ENCODE peak calls at places on chromosome X, in six cellular contexts. R, A, S, E, I and J are unnamed samples.
A peak's percentile ranks its signal among the peaks of the same experiment; 100 is the strongest.

GRCh38 chrX:9357500-9358139 is 107.2 kb upstream of the TBL1X start:
- DNase-seq in R (no peak), A (no peak), S (no peak), E (no peak), I (no peak), J (no peak)

GRCh38 chrX:10677490-10677889 is 57.1 kb upstream of the MID1 start:
- DNase-seq in R (no peak), A (no peak), S (no peak), E (no peak), I (no peak), J (no peak)

GRCh38 chrX:70592091-70592490 is 147.5 kb downstream of the DLG3 start:
- DNase-seq in R (no peak), A (no peak), S (no peak), E (peak; percentile 26), I (no peak), J (no peak)

GRCh38 chrX:133215747-133216146 is 2.4 kb downstream of the TFDP3 start:
- DNase-seq in R (no peak), A (no peak), S (peak; percentile 8), E (no peak), I (no peak), J (peak; percentile 9)

GRCh38 chrX:31608651-31609050 is 536.8 kb upstream of the FTHL17 start:
- DNase-seq in R (no peak), A (no peak), S (no peak), E (no peak), I (no peak), J (no peak)

GRCh38 chrX:132559101-132559500 is 70.3 kb upstream of the MBNL3 start:
- DNase-seq in R (no peak), A (no peak), S (peak; percentile 33), E (no peak), I (no peak), J (no peak)

GRCh38 chrX:8730812-8731578 is 942 bp downstream of the ANOS1 start:
- DNase-seq in R (no peak), A (no peak), S (no peak), E (no peak), I (no peak), J (no peak)

GRCh38 chrX:49155243-49155899 is 7.2 kb upstream of the MAGIX start:
- DNase-seq in R (no peak), A (peak; percentile 63), S (no peak), E (peak; percentile 62), I (no peak), J (peak; percentile 67)

GRCh38 chrX:50594788-50595187 is 124.2 kb upstream of the DGKK start:
- DNase-seq in R (no peak), A (no peak), S (no peak), E (no peak), I (peak; percentile 57), J (peak; percentile 80)

GRCh38 chrX:55489315-55490009 is at the start of gene USP51:
- DNase-seq in R (peak; percentile 16), A (peak; percentile 28), S (no peak), E (no peak), I (no peak), J (peak; percentile 35)

GRCh38 chrX:1355131-1355799 is 18.7 kb downstream of the IL3RA start:
- DNase-seq in R (no peak), A (no peak), S (no peak), E (no peak), I (no peak), J (no peak)

GRCh38 chrX:2897311-2897689 is 31.8 kb downstream of the ARSD start:
- DNase-seq in R (no peak), A (no peak), S (no peak), E (no peak), I (no peak), J (no peak)

GRCh38 chrX:109714340-109714958 is 18.6 kb downstream of the ACSL4 start:
- DNase-seq in R (no peak), A (no peak), S (no peak), E (peak; percentile 15), I (no peak), J (no peak)

GRCh38 chrX:53312946-53313745 is 31.8 kb upstream of the IQSEC2 start:
- DNase-seq in R (peak; percentile 17), A (peak; percentile 62), S (peak; percentile 13), E (peak; percentile 10), I (no peak), J (no peak)

GRCh38 chrX:78024349-78025108 is 55.1 kb upstream of the PGAM4 start:
- DNase-seq in R (no peak), A (peak; percentile 32), S (peak; percentile 45), E (peak; percentile 43), I (no peak), J (no peak)

GRCh38 chrX:120790552-120790951 is 85.1 kb downstream of the CT47B1 start:
- DNase-seq in R (no peak), A (no peak), S (no peak), E (no peak), I (no peak), J (no peak)

GRCh38 chrX:8731579-8732395 is at the start of gene ANOS1:
- DNase-seq in R (no peak), A (no peak), S (no peak), E (no peak), I (no peak), J (peak; percentile 68)

GRCh38 chrX:1462110-1462509 is 9.4 kb upstream of the ASMTL start:
- DNase-seq in R (no peak), A (no peak), S (no peak), E (no peak), I (no peak), J (no peak)

GRCh38 chrX:1511829-1512228 is 25.2 kb downstream of the P2RY8 start:
- DNase-seq in R (no peak), A (no peak), S (no peak), E (no peak), I (no peak), J (no peak)

GRCh38 chrX:136819026-136819425 is 38.3 kb upstream of the ARHGEF6 start:
- DNase-seq in R (no peak), A (no peak), S (no peak), E (no peak), I (no peak), J (no peak)

GRCh38 chrX:43562372-43562771 is 93.7 kb upstream of the MAOA start:
- DNase-seq in R (no peak), A (no peak), S (no peak), E (no peak), I (no peak), J (no peak)

GRCh38 chrX:140949231-140949630 is 53.2 kb upstream of the SPANXB1 start:
- DNase-seq in R (no peak), A (no peak), S (no peak), E (no peak), I (no peak), J (no peak)

GRCh38 chrX:145533534-145533933 is 284.1 kb upstream of the SLITRK2 start:
- DNase-seq in R (no peak), A (no peak), S (no peak), E (no peak), I (no peak), J (no peak)

GRCh38 chrX:154043003-154043402 is 23.3 kb upstream of the IRAK1 start:
- DNase-seq in R (no peak), A (no peak), S (no peak), E (no peak), I (no peak), J (no peak)

GRCh38 chrX:44344194-44344593 is 722 bp upstream of the EFHC2 start:
- DNase-seq in R (no peak), A (peak; percentile 62), S (no peak), E (no peak), I (no peak), J (no peak)

GRCh38 chrX:107442914-107443527 is 6.4 kb upstream of the FRMPD3 start:
- DNase-seq in R (no peak), A (no peak), S (no peak), E (no peak), I (no peak), J (no peak)

GRCh38 chrX:46580613-46581012 is 7.0 kb downstream of the CHST7 start:
- DNase-seq in R (no peak), A (no peak), S (no peak), E (no peak), I (no peak), J (no peak)

GRCh38 chrX:130770615-130771014 is 132.4 kb downstream of the ENOX2 start:
- DNase-seq in R (no peak), A (no peak), S (no peak), E (peak; percentile 6), I (no peak), J (no peak)
- H3K9ac ChIP-seq in R (no peak overlapping the region), A (no peak overlapping the region), S (no peak overlapping the region), E (no peak overlapping the region), I (no peak overlapping the region), J (no peak overlapping the region)

DNA sequence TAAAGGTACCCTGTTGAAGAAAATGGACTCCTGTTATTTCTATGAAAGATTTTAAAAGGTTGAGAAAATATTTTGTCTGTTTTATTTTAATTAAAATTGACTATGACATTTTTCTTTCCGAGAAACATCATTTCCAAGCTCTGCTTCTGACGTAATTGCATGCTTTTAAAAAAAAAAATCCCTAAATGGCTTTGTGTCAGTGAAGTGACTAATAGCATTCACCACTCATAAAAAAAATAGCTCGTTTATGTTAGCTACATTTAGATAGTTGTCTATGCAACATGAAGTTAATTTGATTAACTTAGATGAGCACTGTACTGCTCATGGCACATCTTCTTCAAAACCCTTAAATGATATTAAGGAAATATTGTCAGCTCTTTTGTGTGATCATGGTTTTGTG is 105.1 kb upstream of the KLHL13 start:
- DNase-seq in R (no peak), A (no peak), S (no peak), E (no peak), I (no peak), J (no peak)
- TF ChIP-seq ZNF274 in R (no peak), A (no peak), S (no peak), E (no peak), I (no peak), J (no peak)

DNA sequence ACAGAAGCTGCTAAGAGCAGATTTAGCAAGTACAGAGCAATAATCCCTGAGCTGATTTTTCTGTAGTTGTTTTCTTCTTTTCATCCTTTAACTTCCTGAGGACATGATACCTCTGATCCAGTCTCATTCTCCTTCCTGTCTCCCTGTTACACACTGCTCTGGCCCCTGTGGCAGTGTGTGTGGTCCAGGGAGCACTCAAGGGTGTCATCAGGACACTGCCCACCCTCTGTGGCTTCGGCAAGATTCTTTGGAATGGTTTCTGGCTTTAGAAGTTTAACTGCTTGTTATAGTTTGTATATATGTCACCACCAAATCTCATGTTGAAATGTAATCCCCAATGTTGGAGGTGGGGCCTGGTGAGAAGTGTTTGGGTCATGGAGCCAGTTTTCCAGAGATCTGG is 637.3 kb downstream of the BCOR start:
- DNase-seq in R (no peak), A (no peak), S (no peak), E (no peak), I (no peak), J (no peak)
- H3K9ac ChIP-seq in R (no peak overlapping the region), A (no peak overlapping the region), S (no peak overlapping the region), E (no peak overlapping the region), I (no peak overlapping the region), J (no peak overlapping the region)

GRCh38 chrX:148601034-148601433 is 100.6 kb downstream of the AFF2 start:
- DNase-seq in R (no peak), A (no peak), S (no peak), E (no peak), I (no peak), J (no peak)
- TF ChIP-seq ZNF274 in R (no peak), A (no peak), S (no peak), E (no peak), I (no peak), J (no peak)

GRCh38 chrX:103730147-103730546 is 19.4 kb downstream of the TMEM31 start:
- DNase-seq in R (no peak), A (no peak), S (no peak), E (no peak), I (no peak), J (no peak)
- H3K9ac ChIP-seq in R (no peak overlapping the region), A (no peak overlapping the region), S (no peak overlapping the region), E (no peak overlapping the region), I (no peak overlapping the region), J (no peak overlapping the region)